ENCODE peak calls at places on chromosomes 1 and 21, in five cellular contexts. P is GM23338, K is lung microvascular endothelial cell, U is T-cell, W is H9. J is an unnamed sample.

GRCh38 chr21:43927591-43928229 is 62.7 kb downstream of the AGPAT3 start:
- DNase-seq in U (no peak), P (no peak), W (no peak), K (no peak), J (no peak)

GRCh38 chr1:26367441-26367840 is 5.1 kb downstream of the ZNF683 start:
- DNase-seq in U (no peak), W (no peak), P (no peak), K (no peak), J (no peak)

GRCh38 chr1:17335821-17336718 is 28.1 kb downstream of the PADI4 start:
- DNase-seq in K (peak; percentile 58), W (peak; percentile 80), U (peak; percentile 44), P (peak; percentile 94), J (peak; percentile 59)

GRCh38 chr1:228007801-228008341 is 1.1 kb downstream of the WNT3A start:
- DNase-seq in K (no peak), U (no peak), P (peak; percentile 27), W (no peak), J (no peak)

GRCh38 chr1:42844592-42845140 is 1.7 kb upstream of the ZNF691 start:
- DNase-seq in W (no peak), U (no peak), P (no peak), K (no peak), J (no peak)

GRCh38 chr1:235624751-235625192 is 24.8 kb downstream of the GNG4 start:
- DNase-seq in U (no peak), P (no peak), K (peak; percentile 48), W (no peak), J (no peak)

GRCh38 chr1:25103180-25103790 is 129.0 kb downstream of the SYF2 start:
- DNase-seq in W (no peak), U (no peak), K (no peak), P (no peak), J (no peak)

GRCh38 chr21:43273016-43273707 is 104.4 kb downstream of the CRYAA start:
- DNase-seq in W (no peak), U (no peak), P (no peak), K (no peak), J (no peak)

GRCh38 chr1:43052322-43052721 is 93.7 kb upstream of the SLC2A1 start:
- DNase-seq in U (no peak), W (no peak), K (no peak), P (no peak), J (no peak)

GRCh38 chr1:89887270-89887669 is 66.4 kb downstream of the LRRC8D start:
- DNase-seq in U (no peak), K (no peak), P (no peak), W (no peak), J (no peak)

GRCh38 chr21:42570841-42571387 is 57.3 kb downstream of the SLC37A1 start:
- DNase-seq in U (no peak), W (no peak), K (no peak), P (peak; percentile 36), J (no peak)

GRCh38 chr1:185426761-185427698 is 110.0 kb upstream of the IVNS1ABP start:
- DNase-seq in K (peak; percentile 95), U (no peak), W (no peak), P (peak; percentile 6), J (no peak)

GRCh38 chr1:10033359-10033845 is 644 bp downstream of the UBE4B start:
- DNase-seq in P (peak; percentile 57), W (peak; percentile 33), U (no peak), K (peak; percentile 61), J (peak; percentile 47)

GRCh38 chr1:61388586-61388985 is 306.2 kb downstream of the NFIA start:
- DNase-seq in P (no peak), K (peak; percentile 47), U (no peak), W (no peak), J (no peak)

GRCh38 chr1:231690072-231690471 is 63.5 kb downstream of the DISC1 start:
- DNase-seq in W (no peak), U (no peak), P (peak; percentile 21), K (peak; percentile 16), J (no peak)

GRCh38 chr1:160868141-160868540 is 5.5 kb upstream of the CD244 start:
- DNase-seq in U (no peak), P (no peak), W (no peak), K (no peak), J (no peak)

GRCh38 chr1:87330201-87330953 is 1.7 kb downstream of the LMO4 start:
- DNase-seq in W (peak; percentile 59), U (no peak), K (peak; percentile 30), P (peak; percentile 79), J (peak; percentile 28)

GRCh38 chr1:15820478-15820877 is 13.0 kb upstream of the UQCRHL start:
- DNase-seq in W (no peak), P (no peak), U (no peak), K (no peak), J (no peak)

GRCh38 chr1:236142358-236143103 is at the start of gene GPR137B:
- DNase-seq in P (peak; percentile 59), K (peak; percentile 61), W (peak; percentile 64), U (peak; percentile 32), J (no peak)